ENCODE peak calls at places on chromosomes 2 and 18, in eight cellular contexts. G is breast epithelium; K is HCT116; M is stimulated activated naive B cell treated with anti-CD40 and anti-IgM and Interleukin-4, amounts not matched to agents 10 μg/mL and 1 μg/mL and 100 μg/mL, for 72 hours; A is NAMALWA; Y is fibroblast of mammary gland; T is B cell; I is stimulated activated CD8-positive, alpha-beta memory T cell treated with anti-CD3 and anti-CD28 coated beads, Interleukin-15, amount 100 ng/mL, for 24 hours. Q is an unnamed sample.
A peak's percentile ranks its signal among the peaks of the same experiment; 100 is the strongest.

GRCh38 chr2:219387284-219388126 is at the start of gene DNPEP:
- DNase-seq in A (peak; percentile 89), I (peak; percentile 96), K (peak; percentile 73), M (peak; percentile 88), T (peak; percentile 95), Y (peak; percentile 85), G (peak; percentile 74), Q (peak; percentile 83)

GRCh38 chr18:11689972-11690570 is 1.0 kb downstream of the GNAL start:
- DNase-seq in A (no peak), M (no peak), K (no peak), G (no peak), T (no peak), Y (peak; percentile 29), I (no peak), Q (no peak)

GRCh38 chr18:39485696-39486095 is 1920.1 kb upstream of the CELF4 start:
- DNase-seq in T (no peak), Y (peak; percentile 16), K (no peak), I (no peak), M (no peak), A (no peak), G (no peak), Q (no peak)

GRCh38 chr2:107936427-107937359 is 49.6 kb upstream of the SLC5A7 start:
- DNase-seq in T (no peak), G (no peak), I (no peak), M (no peak), Y (peak; percentile 8), K (no peak), A (peak; percentile 41), Q (no peak)

GRCh38 chr18:28904789-28905364 is 727.9 kb upstream of the CDH2 start:
- DNase-seq in G (no peak), I (no peak), K (no peak), T (no peak), M (no peak), Y (no peak), A (no peak), Q (no peak)

GRCh38 chr2:99354060-99354459 is 16.9 kb downstream of the EIF5B start:
- DNase-seq in I (no peak), K (no peak), G (no peak), T (no peak), Y (peak; percentile 24), M (no peak), A (no peak), Q (no peak)

GRCh38 chr2:23363831-23364230 is 21.1 kb upstream of the KLHL29 start:
- DNase-seq in T (no peak), Y (no peak), I (no peak), G (no peak), K (no peak), A (no peak), M (no peak), Q (no peak)

GRCh38 chr18:12435867-12436266 is 28.1 kb downstream of the PRELID3A start:
- DNase-seq in Y (no peak), A (no peak), T (no peak), G (no peak), M (no peak), I (no peak), K (no peak), Q (no peak)

Q was measured in GM04504.